ENCODE peak calls at places on chromosomes 16 and 17, in four cellular contexts. K is ELR; F is activated CD4-positive, alpha-beta T cell treated with anti-CD3 and anti-CD28 coated beads, Interleukin-2, amount 50 U/mL, for 1 hour; J is omental fat pad. A is an unnamed sample.

GRCh38 chr16:90035902-90036301 is 16.6 kb upstream of the DBNDD1 start:
- DNase-seq in K (no peak), F (no peak), J (no peak), A (no peak)

GRCh38 chr17:78979780-78980623 is at the start of gene LGALS3BP:
- DNase-seq in K (peak; percentile 82), F (peak; percentile 24), J (peak; percentile 44), A (peak; percentile 69)

GRCh38 chr16:57711-58110 is 4.1 kb downstream of the SNRNP25 start:
- DNase-seq in K (peak; percentile 67), F (no peak), J (no peak), A (no peak)

GRCh38 chr17:2595200-2595599 is 1.7 kb downstream of the PAFAH1B1 start:
- DNase-seq in K (peak; percentile 11), F (no peak), J (no peak), A (no peak)

GRCh38 chr16:11781773-11782172 is 15.3 kb downstream of the ZC3H7A start:
- DNase-seq in K (no peak), F (no peak), J (no peak), A (no peak)

GRCh38 chr17:1460233-1460632 is 4.2 kb upstream of the CRK start:
- DNase-seq in K (peak; percentile 46), F (no peak), J (no peak), A (no peak)

GRCh38 chr16:67000384-67001158 is 12.2 kb downstream of the CES4A start:
- DNase-seq in K (peak; percentile 53), F (peak; percentile 52), J (no peak), A (no peak)

GRCh38 chr17:77449908-77450741 is 309.4 kb downstream of the SEC14L1 start:
- DNase-seq in K (peak; percentile 80), F (no peak), J (no peak), A (no peak)

GRCh38 chr17:6551909-6552768 is 4.2 kb downstream of the PITPNM3 start:
- DNase-seq in K (no peak), F (no peak), J (no peak), A (no peak)

GRCh38 chr17:53627511-53627910 is 195.2 kb upstream of the KIF2B start:
- DNase-seq in K (peak; percentile 85), F (no peak), J (no peak), A (no peak)

GRCh38 chr16:68429081-68429740 is 19.1 kb downstream of the SMPD3 start:
- DNase-seq in K (no peak), F (no peak), J (no peak), A (no peak)

GRCh38 chr17:75238684-75239191 is 22.7 kb downstream of the GGA3 start:
- DNase-seq in K (peak; percentile 84), F (peak; percentile 63), J (no peak), A (no peak)

GRCh38 chr17:29166507-29166887 is 13.7 kb downstream of the MYO18A start:
- DNase-seq in K (no peak), F (no peak), J (no peak), A (no peak)

GRCh38 chr17:74713199-74713755 is 554 bp upstream of the CD300LF start:
- DNase-seq in K (no peak), F (no peak), J (no peak), A (no peak)

GRCh38 chr17:43650471-43650870 is 11.3 kb downstream of the MEOX1 start:
- DNase-seq in K (no peak), F (no peak), J (no peak), A (no peak)

GRCh38 chr17:72462814-72463213 is 342.0 kb downstream of the SOX9 start:
- DNase-seq in K (peak; percentile 35), F (no peak), J (no peak), A (no peak)

GRCh38 chr16:67147437-67148140 is 3.2 kb downstream of the B3GNT9 start:
- DNase-seq in K (no peak), F (no peak), J (no peak), A (no peak)

GRCh38 chr17:47685556-47686275 is 8.2 kb upstream of the TBKBP1 start:
- DNase-seq in K (peak; percentile 44), F (no peak), J (no peak), A (no peak)

GRCh38 chr17:65984299-65984698 is 207.6 kb downstream of the CEP112 start:
- DNase-seq in K (no peak), F (no peak), J (no peak), A (no peak)

GRCh38 chr16:491225-491919 is 36.1 kb upstream of the CAPN15 start:
- DNase-seq in K (no peak), F (no peak), J (no peak), A (no peak)

GRCh38 chr16:12458591-12459400 is 344.9 kb downstream of the CPPED1 start:
- DNase-seq in K (no peak), F (no peak), J (no peak), A (no peak)

GRCh38 chr17:34567665-34568064 is 11.7 kb upstream of the TMEM132E start:
- DNase-seq in K (peak; percentile 15), F (no peak), J (no peak), A (no peak)

GRCh38 chr17:17783825-17784598 is 52.8 kb downstream of the SREBF1 start:
- DNase-seq in K (no peak), F (peak; percentile 18), J (no peak), A (no peak)

GRCh38 chr16:19843371-19843770 is 41.3 kb downstream of the GPRC5B start:
- DNase-seq in K (peak; percentile 54), F (no peak), J (no peak), A (no peak)

GRCh38 chr17:38877130-38877851 is 7.4 kb downstream of the LASP1 start:
- DNase-seq in K (no peak), F (peak; percentile 38), J (no peak), A (no peak)